ENCODE peak calls at places on chromosome 22, in five cellular contexts. O is NAMALWA, G is NCI-H187 treated with DMSO at 0.1 percent for 48 hours, E is mesothelial cell of epicardium, C is mammary epithelial cell. T is an unnamed sample.

GRCh38 chr22:46845281-46846153 is 83.1 kb downstream of the TBC1D22A start:
- DNase-seq in O (no peak), G (no peak), E (no peak), C (no peak), T (no peak)

GRCh38 chr22:41481131-41481830 is 12.4 kb downstream of the ACO2 start:
- DNase-seq in O (no peak), G (no peak), E (no peak), C (no peak), T (no peak)

GRCh38 chr22:24434472-24435322 is 7.3 kb downstream of the ADORA2A start:
- DNase-seq in O (peak), G (no peak), E (no peak), C (no peak), T (peak)

GRCh38 chr22:36461665-36462474 is 19.6 kb downstream of the TXN2 start:
- DNase-seq in O (no peak), G (peak), E (no peak), C (peak), T (no peak)

GRCh38 chr22:23984430-23984829 is 4.5 kb downstream of the GSTT2 start:
- DNase-seq in O (peak), G (no peak), E (no peak), C (peak), T (peak)

GRCh38 chr22:38213319-38214247 is 11.8 kb downstream of the MAFF start:
- DNase-seq in O (no peak), G (no peak), E (no peak), C (no peak), T (no peak)

GRCh38 chr22:38973289-38974169 is 8.6 kb upstream of the APOBEC3B start:
- DNase-seq in O (peak), G (no peak), E (no peak), C (no peak), T (peak)

GRCh38 chr22:47038206-47038835 is 275.9 kb downstream of the TBC1D22A start:
- DNase-seq in O (no peak), G (no peak), E (no peak), C (no peak), T (no peak)

GRCh38 chr22:49129736-49130135 is 697.9 kb downstream of the BRD1 start:
- DNase-seq in O (no peak), G (no peak), E (no peak), C (no peak), T (peak)

GRCh38 chr22:44419429-44419828 is 78.6 kb downstream of the RTL6 start:
- DNase-seq in O (no peak), G (no peak), E (no peak), C (peak), T (no peak)

GRCh38 chr22:37330200-37331033 is 48.1 kb downstream of the CYTH4 start:
- DNase-seq in O (peak), G (no peak), E (no peak), C (peak), T (peak)

GRCh38 chr22:49400866-49401598 is 426.6 kb downstream of the BRD1 start:
- DNase-seq in O (no peak), G (no peak), E (no peak), C (no peak), T (no peak)

GRCh38 chr22:22799561-22799960 is 88.1 kb upstream of the IGLL5 start:
- DNase-seq in O (no peak), G (no peak), E (no peak), C (no peak), T (no peak)

GRCh38 chr22:16935209-16935608 is 72.8 kb downstream of the GAB4 start:
- DNase-seq in O (no peak), G (no peak), E (no peak), C (no peak), T (no peak)

GRCh38 chr22:28885939-28886338 is 2.6 kb downstream of the ZNRF3 start:
- DNase-seq in O (no peak), G (no peak), E (no peak), C (no peak), T (no peak)

GRCh38 chr22:39522567-39523300 is 2.4 kb downstream of the ATF4 start:
- DNase-seq in O (peak), G (no peak), E (no peak), C (peak), T (peak)

GRCh38 chr22:38412435-38413084 is 42.4 kb downstream of the KCNJ4 start:
- DNase-seq in O (no peak), G (no peak), E (no peak), C (no peak), T (peak)

GRCh38 chr22:46469701-46470100 is 67.7 kb downstream of the CELSR1 start:
- DNase-seq in O (no peak), G (no peak), E (no peak), C (no peak), T (no peak)

GRCh38 chr22:36334838-36335603 is 52.7 kb downstream of the MYH9 start:
- DNase-seq in O (no peak), G (no peak), E (no peak), C (peak), T (no peak)

GRCh38 chr22:46122980-46123693 is 27.2 kb upstream of the PPARA start:
- DNase-seq in O (no peak), G (no peak), E (no peak), C (no peak), T (no peak)

GRCh38 chr22:49853981-49854791 is 542 bp downstream of the ZBED4 start:
- DNase-seq in O (peak), G (no peak), E (no peak), C (peak), T (peak)

T was measured in RPMI8226.